ENCODE peak calls at places on chromosomes 5 and 9, in five cellular contexts. One of them, this sample, is unnamed.
A peak's percentile ranks its signal among the peaks of the same experiment; 100 is the strongest.

GRCh38 chr9:124282442-124283231 is 24.9 kb downstream of the NEK6 start:
- DNase-seq in HepG2: peak; percentile 62
- DNase-seq in K562: peak; percentile 67
- DNase-seq in GM12878: no peak
- DNase-seq in HCT116: no peak
- DNase-seq in this sample: no peak

GRCh38 chr5:134026521-134027202 is 21.9 kb upstream of the VDAC1 start:
- DNase-seq in HepG2: peak; percentile 75
- DNase-seq in K562: peak; percentile 73
- DNase-seq in GM12878: no peak
- DNase-seq in HCT116: peak; percentile 56
- DNase-seq in this sample: peak; percentile 74

GRCh38 chr9:29556746-29557145 is 1983.5 kb upstream of the C9orf72 start:
- DNase-seq in HepG2: no peak
- DNase-seq in K562: no peak
- DNase-seq in GM12878: no peak
- DNase-seq in HCT116: no peak
- DNase-seq in this sample: no peak

GRCh38 chr5:82820188-82820587 is 257.0 kb downstream of the TMEM167A start:
- DNase-seq in HepG2: no peak
- DNase-seq in K562: no peak
- DNase-seq in GM12878: no peak
- DNase-seq in HCT116: no peak
- DNase-seq in this sample: no peak

GRCh38 chr9:86903461-86904010 is 43.8 kb downstream of the GAS1 start:
- DNase-seq in HepG2: no peak
- DNase-seq in K562: no peak
- DNase-seq in GM12878: no peak
- DNase-seq in HCT116: no peak
- DNase-seq in this sample: peak; percentile 31

GRCh38 chr9:89543057-89543456 is 45.1 kb upstream of the SEMA4D start:
- DNase-seq in HepG2: no peak
- DNase-seq in K562: no peak
- DNase-seq in GM12878: no peak
- DNase-seq in HCT116: no peak
- DNase-seq in this sample: no peak

GRCh38 chr5:178120661-178121357 is 7.5 kb downstream of the N4BP3 start:
- DNase-seq in HepG2: peak; percentile 82
- DNase-seq in K562: peak; percentile 90
- DNase-seq in GM12878: peak; percentile 69
- DNase-seq in HCT116: no peak
- DNase-seq in this sample: peak; percentile 83

GRCh38 chr5:178941361-178941760 is 363 bp downstream of the ZNF454 start:
- DNase-seq in HepG2: no peak
- DNase-seq in K562: no peak
- DNase-seq in GM12878: no peak
- DNase-seq in HCT116: no peak
- DNase-seq in this sample: no peak

GRCh38 chr5:87120518-87121314 is 147.0 kb upstream of the RASA1 start:
- DNase-seq in HepG2: no peak
- DNase-seq in K562: no peak
- DNase-seq in GM12878: no peak
- DNase-seq in HCT116: peak; percentile 85
- DNase-seq in this sample: no peak

GRCh38 chr5:74934949-74935751 is 69.0 kb upstream of the FAM169A start:
- DNase-seq in HepG2: peak; percentile 46
- DNase-seq in K562: no peak
- DNase-seq in GM12878: no peak
- DNase-seq in HCT116: peak; percentile 38
- DNase-seq in this sample: no peak

GRCh38 chr9:72362680-72363139 is 2.3 kb downstream of the ZFAND5 start:
- DNase-seq in HepG2: peak; percentile 75
- DNase-seq in K562: peak; percentile 37
- DNase-seq in GM12878: peak; percentile 41
- DNase-seq in HCT116: no peak
- DNase-seq in this sample: no peak

GRCh38 chr5:59724482-59725392 is 168.8 kb downstream of the PDE4D start:
- DNase-seq in HepG2: peak; percentile 15
- DNase-seq in K562: peak; percentile 24
- DNase-seq in GM12878: no peak
- DNase-seq in HCT116: peak; percentile 12
- DNase-seq in this sample: peak; percentile 66

GRCh38 chr9:79571309-79572031 is at the start of gene TLE4:
- DNase-seq in HepG2: peak; percentile 96
- DNase-seq in K562: peak; percentile 86
- DNase-seq in GM12878: peak; percentile 100
- DNase-seq in HCT116: no peak
- DNase-seq in this sample: peak; percentile 100

GRCh38 chr5:14663734-14664269 is 716 bp upstream of the OTULIN start:
- DNase-seq in HepG2: no peak
- DNase-seq in K562: peak; percentile 36
- DNase-seq in GM12878: no peak
- DNase-seq in HCT116: no peak
- DNase-seq in this sample: no peak

GRCh38 chr5:64269164-64269563 is 103.5 kb downstream of the RNF180 start:
- DNase-seq in HepG2: no peak
- DNase-seq in K562: no peak
- DNase-seq in GM12878: no peak
- DNase-seq in HCT116: no peak
- DNase-seq in this sample: no peak

GRCh38 chr9:89813482-89813881 is 208.7 kb downstream of the GADD45G start:
- DNase-seq in HepG2: no peak
- DNase-seq in K562: no peak
- DNase-seq in GM12878: no peak
- DNase-seq in HCT116: no peak
- DNase-seq in this sample: no peak

GRCh38 chr9:119370816-119371215 is 1.6 kb upstream of the BRINP1 start:
- DNase-seq in HepG2: peak; percentile 4
- DNase-seq in K562: peak; percentile 19
- DNase-seq in GM12878: no peak
- DNase-seq in HCT116: no peak
- DNase-seq in this sample: peak; percentile 82

GRCh38 chr5:142800776-142801494 is 30.8 kb downstream of the ARHGAP26 start:
- DNase-seq in HepG2: no peak
- DNase-seq in K562: no peak
- DNase-seq in GM12878: peak; percentile 48
- DNase-seq in HCT116: no peak
- DNase-seq in this sample: no peak

GRCh38 chr5:95530441-95530840 is 24.3 kb downstream of the SKIC3 start:
- DNase-seq in HepG2: no peak
- DNase-seq in K562: no peak
- DNase-seq in GM12878: no peak
- DNase-seq in HCT116: no peak
- DNase-seq in this sample: no peak

GRCh38 chr5:138649775-138650174 is 74.6 kb upstream of the HSPA9 start:
- DNase-seq in HepG2: no peak
- DNase-seq in K562: no peak
- DNase-seq in GM12878: no peak
- DNase-seq in HCT116: no peak
- DNase-seq in this sample: no peak

GRCh38 chr5:36978196-36978595 is 101.6 kb downstream of the NIPBL start:
- DNase-seq in HepG2: no peak
- DNase-seq in K562: no peak
- DNase-seq in GM12878: no peak
- DNase-seq in HCT116: no peak
- DNase-seq in this sample: no peak

GRCh38 chr5:36985387-36985786 is 108.8 kb downstream of the NIPBL start:
- DNase-seq in HepG2: no peak
- DNase-seq in K562: no peak
- DNase-seq in GM12878: no peak
- DNase-seq in HCT116: no peak
- DNase-seq in this sample: no peak

DNA sequence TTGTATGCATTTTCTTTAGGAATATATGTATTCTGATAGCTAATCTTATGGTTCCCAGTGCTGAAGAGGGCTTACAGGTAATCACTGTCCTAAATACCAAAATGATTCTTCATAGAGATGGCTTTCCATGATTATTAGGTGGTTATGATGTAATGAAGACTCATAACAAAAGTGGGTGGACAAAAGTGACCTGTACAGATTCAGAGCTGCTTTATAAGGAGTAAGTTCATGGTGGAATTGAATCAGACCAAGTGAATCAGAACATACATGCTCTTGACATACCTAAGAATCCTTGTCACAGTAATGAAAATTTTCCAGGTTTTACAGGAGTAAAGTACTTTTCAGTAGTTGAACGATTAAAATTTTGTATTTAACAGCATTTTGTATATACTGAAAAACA is 105.6 kb downstream of the NIPBL start:
- DNase-seq in HepG2: no peak
- DNase-seq in K562: no peak
- DNase-seq in GM12878: no peak
- DNase-seq in HCT116: no peak
- DNase-seq in this sample: no peak
- TF ChIP-seq ATF3 in HepG2: no peak
- TF ChIP-seq ATF3 in K562: no peak
- TF ChIP-seq ATF3 in GM12878: no peak
- TF ChIP-seq ATF3 in HCT116: no peak
- TF ChIP-seq ATF3 in this sample: no peak

GRCh38 chr9:33329117-33329563 is 38.8 kb downstream of the NFX1 start:
- DNase-seq in HepG2: no peak
- DNase-seq in K562: no peak
- DNase-seq in GM12878: no peak
- DNase-seq in HCT116: no peak
- DNase-seq in this sample: no peak
- TF ChIP-seq ATF3 in HepG2: no peak
- TF ChIP-seq ATF3 in K562: no peak
- TF ChIP-seq ATF3 in GM12878: no peak
- TF ChIP-seq ATF3 in HCT116: no peak
- TF ChIP-seq ATF3 in this sample: no peak

DNA sequence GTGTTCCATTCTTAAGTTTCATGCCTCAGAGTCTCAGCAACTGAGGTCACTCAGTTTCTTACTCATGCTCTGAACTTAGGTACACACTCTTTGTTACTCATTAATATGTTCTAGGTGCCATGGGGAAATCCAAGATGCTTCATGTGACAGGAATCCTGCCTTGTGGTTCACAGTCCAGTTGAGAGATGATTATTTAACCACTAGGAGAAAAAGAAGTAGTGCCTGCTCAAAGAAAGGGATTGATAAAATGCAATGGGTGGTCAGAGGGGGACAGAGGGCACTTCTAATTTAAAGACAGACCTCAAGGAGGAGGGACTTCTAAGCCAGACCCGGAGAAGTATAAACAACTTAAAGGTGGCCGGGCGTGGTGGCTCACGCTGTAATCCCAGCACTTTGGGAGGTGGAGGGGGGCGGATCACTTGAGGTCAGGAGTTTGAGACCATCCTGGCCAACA is 69.0 kb downstream of the UGCG start:
- DNase-seq in HepG2: peak; percentile 19
- DNase-seq in K562: no peak
- DNase-seq in GM12878: peak; percentile 90
- DNase-seq in HCT116: peak; percentile 83
- DNase-seq in this sample: no peak
- TF ChIP-seq ATF3 in HepG2: no peak
- TF ChIP-seq ATF3 in K562: no peak
- TF ChIP-seq ATF3 in GM12878: peak; percentile 36
- TF ChIP-seq ATF3 in HCT116: peak; percentile 38
- TF ChIP-seq ATF3 in this sample: no peak

GRCh38 chr5:31364881-31365636 is 166.8 kb downstream of the DROSHA start:
- DNase-seq in HepG2: no peak
- DNase-seq in K562: no peak
- DNase-seq in GM12878: no peak
- DNase-seq in HCT116: no peak
- DNase-seq in this sample: no peak
- TF ChIP-seq ATF3 in HepG2: no peak
- TF ChIP-seq ATF3 in K562: no peak
- TF ChIP-seq ATF3 in GM12878: no peak
- TF ChIP-seq ATF3 in HCT116: no peak
- TF ChIP-seq ATF3 in this sample: no peak

DNA sequence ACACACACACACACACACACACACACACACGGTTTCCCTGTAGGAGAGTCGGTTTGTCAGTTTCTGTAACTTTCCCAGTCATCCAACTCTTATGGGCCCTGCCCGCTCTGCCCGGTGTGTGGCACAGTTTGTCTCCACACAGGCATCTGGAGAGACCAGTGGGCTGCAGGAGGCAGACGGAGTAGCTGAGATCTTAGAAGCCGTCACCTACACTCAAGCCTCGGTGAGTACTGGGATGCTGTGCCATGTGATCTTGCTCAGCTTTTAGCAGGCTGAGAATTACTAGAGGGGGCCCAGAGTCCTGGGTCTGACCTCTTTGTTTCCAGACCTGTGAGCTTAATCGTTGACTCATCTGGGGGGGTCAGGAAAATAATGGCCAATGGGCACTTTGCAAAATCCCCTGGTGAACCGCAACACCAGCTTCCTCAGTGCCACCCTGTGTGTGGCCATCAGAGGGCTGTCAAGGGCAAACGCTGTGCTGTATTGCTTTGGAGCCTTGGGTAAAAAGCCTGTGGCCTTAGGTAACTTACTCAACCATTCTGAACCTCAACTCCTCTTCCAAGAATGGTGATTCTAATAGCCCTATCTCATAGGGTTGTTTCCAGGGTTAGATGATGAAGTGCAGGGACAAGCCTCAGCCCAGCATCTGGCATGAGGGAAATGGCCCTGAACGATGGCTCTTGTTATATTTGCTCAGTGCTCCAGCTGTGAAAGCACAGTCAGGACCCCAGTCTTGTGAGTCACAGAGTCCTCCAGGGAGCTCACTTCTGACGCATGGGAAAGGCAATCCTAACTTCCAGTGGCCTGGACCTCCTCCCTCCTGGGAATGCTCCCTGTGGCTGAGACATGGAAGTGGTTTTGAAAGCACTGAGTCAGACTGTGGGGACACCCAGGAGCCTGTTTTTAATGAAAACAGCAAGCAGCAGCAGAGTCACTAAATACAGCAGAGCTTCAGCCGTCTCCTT is 45.6 kb downstream of the COL15A1 start:
- DNase-seq in HepG2: peak; percentile 18
- DNase-seq in K562: no peak
- DNase-seq in GM12878: peak; percentile 8
- DNase-seq in HCT116: peak; percentile 40
- DNase-seq in this sample: no peak
- TF ChIP-seq ATF3 in HepG2: no peak
- TF ChIP-seq ATF3 in K562: no peak
- TF ChIP-seq ATF3 in GM12878: no peak
- TF ChIP-seq ATF3 in HCT116: no peak
- TF ChIP-seq ATF3 in this sample: no peak

This sample was measured in WTC11.